ENCODE peak calls at places on chromosomes 5 and 9, in five cellular contexts. V, W, E, F and L are unnamed samples.

GRCh38 chr9:21392270-21392669 is 7.1 kb upstream of the IFNA2 start:
- DNase-seq in V (no peak), W (no peak), E (no peak), F (no peak), L (no peak)

GRCh38 chr5:160262151-160262550 is 32.8 kb downstream of the FABP6 start:
- DNase-seq in V (no peak), W (no peak), E (no peak), F (no peak), L (no peak)

GRCh38 chr5:108398964-108399363 is 17.1 kb upstream of the FBXL17 start:
- DNase-seq in V (no peak), W (no peak), E (no peak), F (no peak), L (no peak)

GRCh38 chr9:124708070-124708469 is 63.0 kb downstream of the NR6A1 start:
- DNase-seq in V (no peak), W (no peak), E (no peak), F (no peak), L (no peak)

GRCh38 chr9:33147770-33148169 is 19.4 kb downstream of the B4GALT1 start:
- DNase-seq in V (no peak), W (no peak), E (no peak), F (no peak), L (no peak)

GRCh38 chr5:117624226-117624625 is 1049.6 kb upstream of the SEMA6A start:
- DNase-seq in V (no peak), W (no peak), E (no peak), F (no peak), L (no peak)

GRCh38 chr5:83467315-83468044 is 4.1 kb upstream of the VCAN start:
- DNase-seq in V (no peak), W (no peak), E (no peak), F (no peak), L (no peak)

GRCh38 chr9:98351370-98351769 is 95.9 kb upstream of the TBC1D2 start:
- DNase-seq in V (no peak), W (no peak), E (no peak), F (no peak), L (no peak)

GRCh38 chr9:109726122-109726521 is 53.9 kb upstream of the PALM2AKAP2 start:
- DNase-seq in V (no peak), W (no peak), E (no peak), F (no peak), L (no peak)

GRCh38 chr5:72280655-72281069 is 39.4 kb downstream of the MRPS27 start:
- DNase-seq in V (no peak), W (peak; percentile 41), E (peak; percentile 4), F (peak; percentile 14), L (no peak)

GRCh38 chr5:19886123-19886921 is 101.7 kb downstream of the CDH18 start:
- DNase-seq in V (no peak), W (no peak), E (no peak), F (peak; percentile 63), L (no peak)

GRCh38 chr9:114371986-114372917 is 15.5 kb downstream of the AKNA start:
- DNase-seq in V (no peak), W (no peak), E (no peak), F (no peak), L (peak; percentile 59)

GRCh38 chr5:96415897-96416296 is 17.2 kb downstream of the PCSK1 start:
- DNase-seq in V (no peak), W (no peak), E (no peak), F (no peak), L (no peak)

GRCh38 chr5:132651838-132652476 is 6.0 kb upstream of the IL13 start:
- DNase-seq in V (no peak), W (no peak), E (no peak), F (no peak), L (no peak)

GRCh38 chr9:81083821-81084512 is 605.4 kb downstream of the TLE1 start:
- DNase-seq in V (no peak), W (peak; percentile 40), E (no peak), F (peak; percentile 38), L (no peak)

GRCh38 chr5:490116-491094 is 33.8 kb downstream of the SLC9A3 start:
- DNase-seq in V (no peak), W (no peak), E (no peak), F (no peak), L (no peak)

GRCh38 chr9:8388132-8388531 is 588.6 kb upstream of the DMAC1 start:
- DNase-seq in V (no peak), W (no peak), E (no peak), F (no peak), L (no peak)

GRCh38 chr9:21522348-21522747 is 40.2 kb upstream of the IFNE start:
- DNase-seq in V (no peak), W (no peak), E (no peak), F (no peak), L (no peak)

GRCh38 chr5:74549351-74549750 is 91.2 kb downstream of the ENC1 start:
- DNase-seq in V (no peak), W (no peak), E (no peak), F (no peak), L (no peak)

GRCh38 chr9:136625101-136626065 is 37.3 kb upstream of the EGFL7 start:
- DNase-seq in V (no peak), W (peak; percentile 93), E (peak; percentile 75), F (peak; percentile 76), L (no peak)

GRCh38 chr9:79257215-79257614 is 314.6 kb upstream of the TLE4 start:
- DNase-seq in V (no peak), W (no peak), E (no peak), F (peak; percentile 18), L (no peak)

GRCh38 chr5:119022017-119022745 is 33.8 kb upstream of the DTWD2 start:
- DNase-seq in V (no peak), W (peak; percentile 31), E (no peak), F (peak; percentile 35), L (no peak)

GRCh38 chr5:115124741-115125140 is 45.0 kb downstream of the TRIM36 start:
- DNase-seq in V (no peak), W (no peak), E (no peak), F (no peak), L (no peak)

GRCh38 chr9:92752812-92753404 is 11.7 kb downstream of the BICD2 start:
- DNase-seq in V (no peak), W (no peak), E (no peak), F (no peak), L (no peak)

GRCh38 chr5:174327317-174327864 is 281.9 kb downstream of the NSG2 start:
- DNase-seq in V (no peak), W (peak; percentile 65), E (peak; percentile 68), F (peak; percentile 94), L (peak; percentile 35)

GRCh38 chr9:70945301-70945700 is 176.1 kb downstream of the TRPM3 start:
- DNase-seq in V (no peak), W (no peak), E (no peak), F (no peak), L (no peak)

GRCh38 chr5:33257807-33258491 is 182.8 kb upstream of the TARS1 start:
- DNase-seq in V (no peak), W (peak; percentile 19), E (no peak), F (peak; percentile 83), L (no peak)

GRCh38 chr5:4124201-4124852 is 528.7 kb downstream of the IRX1 start:
- DNase-seq in V (no peak), W (no peak), E (no peak), F (no peak), L (no peak)

GRCh38 chr9:116260531-116260930 is 106.9 kb downstream of the PAPPA start:
- DNase-seq in V (no peak), W (no peak), E (no peak), F (no peak), L (no peak)

GRCh38 chr5:173925449-173926071 is 37.4 kb downstream of the CPEB4 start:
- DNase-seq in V (peak; percentile 47), W (no peak), E (peak; percentile 47), F (peak; percentile 43), L (peak; percentile 19)

GRCh38 chr5:128237504-128237903 is 153.9 kb downstream of the SLC12A2 start:
- DNase-seq in V (no peak), W (no peak), E (no peak), F (peak; percentile 45), L (no peak)

GRCh38 chr9:112765281-112765680 is 14.7 kb downstream of the SNX30 start:
- DNase-seq in V (no peak), W (no peak), E (no peak), F (no peak), L (no peak)

GRCh38 chr5:169695919-169696490 is 58.9 kb downstream of the DOCK2 start:
- DNase-seq in V (no peak), W (peak; percentile 74), E (peak; percentile 28), F (peak; percentile 100), L (peak; percentile 56)

GRCh38 chr5:173689171-173689676 is 72.8 kb upstream of the BOD1 start:
- DNase-seq in V (no peak), W (no peak), E (no peak), F (no peak), L (no peak)

GRCh38 chr5:178536541-178537466 is 53.4 kb downstream of the COL23A1 start:
- DNase-seq in V (no peak), W (no peak), E (no peak), F (no peak), L (no peak)

GRCh38 chr5:161889971-161890370 is 42.1 kb downstream of the GABRA1 start:
- DNase-seq in V (no peak), W (no peak), E (no peak), F (no peak), L (no peak)